ENCODE peak calls at places on chromosomes 12 and 14, in ten cellular contexts. N is mammary epithelial cell, L is lower lobe of right lung, B is esophagus squamous epithelium, Z is AG10803, G is heart right ventricle, M is MCF 10A, D is omental fat pad, A is nephron progenitor cell, W is neural crest cell. F is an unnamed sample.

GRCh38 chr14:54651649-54652048 is 84.7 kb downstream of the SAMD4A start:
- DNase-seq in N (peak), L (no peak), B (no peak), Z (peak), G (no peak), M (peak), D (no peak), A (no peak), W (no peak), F (no peak)

GRCh38 chr14:52485350-52485960 is 66.8 kb downstream of the TXNDC16 start:
- DNase-seq in N (no peak), L (no peak), B (no peak), Z (no peak), G (no peak), M (peak), D (no peak), A (no peak), W (no peak), F (no peak)

GRCh38 chr14:77102154-77102553 is 4.1 kb downstream of the CIPC start:
- DNase-seq in N (no peak), L (no peak), B (no peak), Z (no peak), G (no peak), M (no peak), D (no peak), A (no peak), W (no peak), F (no peak)

GRCh38 chr12:40615590-40615989 is 76.6 kb upstream of the CNTN1 start:
- DNase-seq in N (no peak), L (no peak), B (no peak), Z (no peak), G (no peak), M (no peak), D (no peak), A (no peak), W (no peak), F (no peak)

GRCh38 chr12:106044773-106045172 is 94.0 kb downstream of the NUAK1 start:
- DNase-seq in N (no peak), L (no peak), B (no peak), Z (peak), G (no peak), M (no peak), D (no peak), A (no peak), W (no peak), F (peak)

GRCh38 chr12:94987806-94988205 is 15.7 kb downstream of the NDUFA12 start:
- DNase-seq in N (no peak), L (no peak), B (no peak), Z (no peak), G (no peak), M (no peak), D (no peak), A (no peak), W (no peak), F (peak)

GRCh38 chr14:95361373-95362179 is 41.9 kb upstream of the CLMN start:
- DNase-seq in N (peak), L (peak), B (no peak), Z (no peak), G (peak), M (peak), D (no peak), A (peak), W (no peak), F (no peak)

GRCh38 chr14:53547593-53547992 is 394.5 kb upstream of the DDHD1 start:
- DNase-seq in N (no peak), L (no peak), B (no peak), Z (no peak), G (no peak), M (no peak), D (no peak), A (no peak), W (no peak), F (no peak)

GRCh38 chr14:75279153-75279738 is 618 bp downstream of the FOS start:
- DNase-seq in N (peak), L (peak), B (no peak), Z (peak), G (peak), M (no peak), D (no peak), A (peak), W (peak), F (peak)

GRCh38 chr12:127363392-127363791 is 903.6 kb upstream of the TMEM132C start:
- DNase-seq in N (peak), L (no peak), B (no peak), Z (no peak), G (no peak), M (peak), D (no peak), A (no peak), W (peak), F (peak)

GRCh38 chr12:38907171-38907923 is 2.0 kb upstream of the CPNE8 start:
- DNase-seq in N (peak), L (no peak), B (no peak), Z (no peak), G (no peak), M (no peak), D (no peak), A (no peak), W (no peak), F (no peak)

GRCh38 chr12:38392584-38393144 is 76.1 kb downstream of the ALG10B start:
- DNase-seq in N (peak), L (no peak), B (no peak), Z (no peak), G (no peak), M (peak), D (no peak), A (no peak), W (no peak), F (no peak)

GRCh38 chr12:55932546-55932919 is 1.6 kb downstream of the DGKA start:
- DNase-seq in N (peak), L (no peak), B (no peak), Z (peak), G (peak), M (no peak), D (no peak), A (no peak), W (no peak), F (peak)

GRCh38 chr12:126087692-126088091 is 1022.5 kb downstream of the AACS start:
- DNase-seq in N (no peak), L (no peak), B (no peak), Z (no peak), G (no peak), M (no peak), D (no peak), A (no peak), W (no peak), F (no peak)

GRCh38 chr12:11685716-11686115 is 36.2 kb downstream of the ETV6 start:
- DNase-seq in N (no peak), L (no peak), B (no peak), Z (no peak), G (no peak), M (no peak), D (no peak), A (no peak), W (no peak), F (peak)

GRCh38 chr12:115606040-115606439 is 671.5 kb downstream of the MED13L start:
- DNase-seq in N (no peak), L (no peak), B (no peak), Z (no peak), G (no peak), M (no peak), D (no peak), A (peak), W (no peak), F (no peak)

GRCh38 chr14:103188691-103189480 is 65.6 kb downstream of the TNFAIP2 start:
- DNase-seq in N (no peak), L (peak), B (no peak), Z (peak), G (peak), M (no peak), D (no peak), A (peak), W (peak), F (no peak)

DNA sequence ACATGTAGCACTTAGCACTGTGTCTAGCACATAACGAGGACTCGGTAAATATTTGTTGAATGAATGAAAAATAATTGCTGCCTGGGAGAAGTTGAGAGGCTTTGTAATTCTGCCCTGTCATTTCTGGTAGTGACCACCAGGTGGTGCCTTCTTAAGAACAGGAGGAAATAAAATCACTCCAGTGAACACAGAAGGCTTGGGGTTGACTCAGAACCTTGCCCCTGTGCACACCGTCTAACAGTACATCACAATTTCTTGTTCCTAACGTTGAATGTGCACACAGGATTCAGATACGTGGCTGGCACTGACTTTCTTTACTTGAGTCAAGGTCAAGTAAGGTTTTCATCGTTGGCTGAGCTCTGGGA is 91.8 kb downstream of the RGS6 start:
- DNase-seq in N (peak), L (no peak), B (no peak), Z (peak), G (peak), M (peak), D (no peak), A (peak), W (no peak), F (peak)
- TF ChIP-seq CTCF in N (peak), L (peak), B (no peak), Z (peak), G (peak), M (peak), D (peak), A (peak), W (peak), F (peak)

GRCh38 chr12:26021534-26021933 is 63.1 kb downstream of the RASSF8 start:
- DNase-seq in N (no peak), L (no peak), B (no peak), Z (no peak), G (no peak), M (no peak), D (no peak), A (no peak), W (no peak), F (no peak)
- TF ChIP-seq CTCF in N (no peak), L (no peak), B (no peak), Z (no peak), G (no peak), M (no peak), D (no peak), A (no peak), W (no peak), F (no peak)

GRCh38 chr14:32342854-32343200 is 13.7 kb downstream of the AKAP6 start:
- DNase-seq in N (no peak), L (no peak), B (no peak), Z (no peak), G (no peak), M (no peak), D (no peak), A (no peak), W (no peak), F (no peak)

GRCh38 chr14:32343926-32344430 is 14.9 kb downstream of the AKAP6 start:
- DNase-seq in N (peak), L (no peak), B (no peak), Z (no peak), G (no peak), M (peak), D (no peak), A (no peak), W (no peak), F (no peak)

GRCh38 chr14:32342151-32342853 is 13.2 kb downstream of the AKAP6 start:
- DNase-seq in N (peak), L (no peak), B (no peak), Z (no peak), G (no peak), M (peak), D (no peak), A (no peak), W (no peak), F (no peak)

GRCh38 chr14:32349322-32349721 is 20.2 kb downstream of the AKAP6 start:
- DNase-seq in N (peak), L (no peak), B (no peak), Z (no peak), G (no peak), M (no peak), D (no peak), A (no peak), W (no peak), F (no peak)

GRCh38 chr14:32345311-32345771 is 16.2 kb downstream of the AKAP6 start:
- DNase-seq in N (peak), L (no peak), B (no peak), Z (no peak), G (no peak), M (no peak), D (no peak), A (no peak), W (no peak), F (peak)
- TF ChIP-seq CTCF in N (peak), L (no peak), B (no peak), Z (peak), G (no peak), M (no peak), D (no peak), A (no peak), W (no peak), F (no peak)

DNA sequence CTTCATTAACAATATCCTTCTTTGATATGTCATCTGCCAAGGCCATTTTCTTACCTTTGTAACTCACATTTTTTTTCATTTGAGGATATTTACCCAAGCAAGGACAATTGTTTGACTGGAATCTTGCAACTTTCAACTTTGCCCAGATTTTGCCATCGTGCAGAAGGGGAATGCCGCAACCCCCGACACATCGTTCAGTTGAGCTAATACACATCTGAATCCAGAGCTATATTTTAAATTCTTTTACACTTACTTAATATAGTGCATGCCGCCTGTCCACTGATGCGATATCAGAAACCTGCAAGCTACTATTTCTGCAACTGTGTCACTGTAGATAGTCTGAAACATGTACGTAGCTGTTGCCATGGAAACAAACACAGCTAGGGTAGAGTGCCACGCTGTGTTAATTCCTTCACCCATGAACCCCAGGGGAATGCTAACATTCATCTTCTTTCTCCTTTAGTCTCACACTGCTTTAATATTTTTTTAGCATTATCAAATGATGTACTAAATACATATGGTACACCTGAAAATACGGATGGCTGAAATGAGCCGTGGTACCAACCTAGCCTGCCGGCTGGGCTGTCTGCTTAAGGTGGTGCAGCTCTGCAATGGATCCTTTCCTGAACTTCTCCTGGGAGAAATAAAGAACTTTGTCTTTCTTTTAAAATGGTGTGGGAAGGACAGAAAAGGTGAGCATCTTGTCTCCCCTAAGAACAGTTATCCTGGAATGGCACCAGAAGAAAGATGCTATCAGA is 77.0 kb upstream of the FOXN3 start:
- DNase-seq in N (no peak), L (no peak), B (no peak), Z (no peak), G (no peak), M (no peak), D (no peak), A (peak), W (no peak), F (no peak)
- TF ChIP-seq CTCF in N (no peak), L (no peak), B (no peak), Z (no peak), G (no peak), M (no peak), D (no peak), A (no peak), W (no peak), F (no peak)

DNA sequence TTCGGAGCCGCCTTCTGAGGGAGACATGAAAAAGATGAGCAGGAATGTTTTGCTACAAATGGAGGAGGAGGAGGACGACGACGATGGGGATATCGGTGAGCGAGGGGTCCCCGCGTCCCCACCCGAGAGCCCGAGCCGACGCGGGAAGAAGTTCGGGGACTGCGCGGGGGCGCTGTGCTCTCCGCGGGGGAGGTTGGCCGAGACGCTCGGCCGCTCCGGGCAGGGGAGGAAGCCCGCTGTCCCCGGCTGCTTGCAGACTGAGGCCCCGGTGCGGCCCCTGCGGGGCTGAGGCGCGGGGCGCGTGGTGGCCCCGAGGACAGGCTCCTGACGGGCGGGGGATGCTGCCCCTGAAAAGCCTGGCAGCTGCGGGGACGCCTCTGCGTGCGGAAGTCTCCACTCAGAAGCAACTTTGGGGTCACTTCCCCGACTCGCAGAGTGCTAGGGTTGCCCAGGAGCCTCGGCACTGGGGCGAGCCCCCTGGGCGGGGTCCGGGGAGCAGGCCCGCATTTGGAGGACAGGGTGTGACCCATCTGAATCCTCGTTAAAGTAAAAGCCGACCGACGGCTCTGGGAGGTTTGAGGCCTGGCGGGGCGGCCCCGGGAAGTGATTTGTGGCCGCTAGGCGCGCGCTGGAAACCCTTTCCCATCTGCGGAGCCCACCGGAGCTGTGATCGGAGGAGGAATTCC is 545 bp downstream of the ANO6 start:
- DNase-seq in N (peak), L (peak), B (no peak), Z (peak), G (peak), M (peak), D (peak), A (peak), W (peak), F (peak)
- TF ChIP-seq CTCF in N (peak), L (peak), B (no peak), Z (peak), G (peak), M (no peak), D (no peak), A (no peak), W (peak), F (peak)

F was measured in astrocyte of the spinal cord.